ENCODE peak calls at places on chromosome 17, in nine cellular contexts. L is NCI-H774; U is T-helper 1 cell; N is mucosa of gallbladder; A is fibroblast of lung; P is C1 segment of cervical spinal cord; F is Calu3; Y is iPS DF 6.9; G is stimulated activated naive CD4-positive, alpha-beta T cell. M is an unnamed sample.

GRCh38 chr17:17453088-17453487 is 23.7 kb upstream of the MED9 start:
- DNase-seq in Y (no peak), L (no peak), N (no peak), U (no peak), F (no peak), A (no peak), G (no peak), P (no peak), M (no peak)

GRCh38 chr17:78043031-78043430 is 84.5 kb downstream of the TNRC6C start:
- DNase-seq in Y (no peak), U (no peak), P (no peak), N (no peak), F (no peak), L (no peak), G (no peak), A (no peak), M (no peak)

GRCh38 chr17:78962345-78962983 is 17.3 kb downstream of the LGALS3BP start:
- DNase-seq in L (no peak), P (no peak), G (no peak), F (peak; percentile 69), A (no peak), U (no peak), N (peak; percentile 34), Y (no peak), M (no peak)

GRCh38 chr17:47847341-47848197 is 3.4 kb downstream of the SP6 start:
- DNase-seq in A (no peak), U (no peak), G (no peak), F (no peak), Y (no peak), P (no peak), L (no peak), N (no peak), M (no peak)

GRCh38 chr17:49486012-49486641 is 9.0 kb upstream of the NGFR start:
- DNase-seq in P (no peak), N (no peak), L (no peak), A (no peak), Y (peak; percentile 87), U (no peak), G (no peak), F (no peak), M (no peak)

GRCh38 chr17:80531400-80531799 is 13.2 kb upstream of the RPTOR start:
- DNase-seq in N (no peak), A (no peak), P (no peak), L (no peak), U (no peak), G (no peak), Y (no peak), F (no peak), M (no peak)

GRCh38 chr17:5870231-5870953 is 199.8 kb upstream of the WSCD1 start:
- DNase-seq in P (no peak), U (no peak), A (no peak), F (no peak), Y (no peak), N (no peak), L (no peak), G (no peak), M (no peak)

GRCh38 chr17:60387666-60388065 is 4.3 kb downstream of the USP32 start:
- DNase-seq in L (no peak), N (no peak), G (no peak), Y (no peak), U (no peak), F (no peak), P (no peak), A (no peak), M (no peak)